ENCODE peak calls at places on chromosome 3, in five cellular contexts. W is immature natural killer cell, N is NCI-H1694, P is COR-L47, R is hypothalamus. C is an unnamed sample.

GRCh38 chr3:128421966-128422365 is 44.7 kb downstream of the DNAJB8 start:
- DNase-seq in W (no peak), N (no peak), P (peak; percentile 39), R (no peak), C (no peak)

GRCh38 chr3:193744822-193745684 is 152.0 kb downstream of the OPA1 start:
- DNase-seq in W (no peak), N (no peak), P (peak; percentile 71), R (no peak), C (no peak)

GRCh38 chr3:10299679-10300078 is 6.9 kb upstream of the GHRL start:
- DNase-seq in W (no peak), N (no peak), P (no peak), R (no peak), C (no peak)

GRCh38 chr3:161066926-161067325 is 38.2 kb downstream of the B3GALNT1 start:
- DNase-seq in W (no peak), N (no peak), P (no peak), R (no peak), C (no peak)

GRCh38 chr3:104273046-104273649 is 1093.6 kb upstream of the ALCAM start:
- DNase-seq in W (no peak), N (peak; percentile 29), P (peak; percentile 64), R (no peak), C (no peak)

GRCh38 chr3:53426918-53427317 is 67.5 kb upstream of the CACNA1D start:
- DNase-seq in W (no peak), N (no peak), P (no peak), R (no peak), C (no peak)

GRCh38 chr3:32372213-32372490 is 19.5 kb upstream of the CMTM7 start:
- DNase-seq in W (no peak), N (no peak), P (no peak), R (no peak), C (no peak)

GRCh38 chr3:133921592-133921991 is 25.9 kb upstream of the RAB6B start:
- DNase-seq in W (no peak), N (no peak), P (no peak), R (no peak), C (no peak)

GRCh38 chr3:12905316-12906071 is 64.1 kb upstream of the RPL32 start:
- DNase-seq in W (no peak), N (no peak), P (no peak), R (no peak), C (no peak)

GRCh38 chr3:180926526-180926925 is 14.1 kb downstream of the FXR1 start:
- DNase-seq in W (no peak), N (no peak), P (no peak), R (no peak), C (no peak)

GRCh38 chr3:188003188-188004171 is 150.5 kb upstream of the LPP start:
- DNase-seq in W (no peak), N (no peak), P (no peak), R (no peak), C (no peak)

GRCh38 chr3:183844606-183845005 is 19.2 kb upstream of the MAP6D1 start:
- DNase-seq in W (no peak), N (no peak), P (no peak), R (no peak), C (no peak)

GRCh38 chr3:126858887-126859286 is 124.0 kb upstream of the PLXNA1 start:
- DNase-seq in W (no peak), N (no peak), P (peak; percentile 98), R (no peak), C (no peak)

GRCh38 chr3:195123196-195123805 is 147.7 kb downstream of the XXYLT1 start:
- DNase-seq in W (no peak), N (no peak), P (no peak), R (no peak), C (no peak)

GRCh38 chr3:170621256-170621655 is 35.4 kb upstream of the SLC7A14 start:
- DNase-seq in W (no peak), N (no peak), P (no peak), R (no peak), C (no peak)

GRCh38 chr3:5304789-5305680 is 117.5 kb downstream of the EDEM1 start:
- DNase-seq in W (no peak), N (no peak), P (peak; percentile 18), R (peak; percentile 9), C (no peak)

GRCh38 chr3:17908399-17909191 is 166.2 kb upstream of the TBC1D5 start:
- DNase-seq in W (no peak), N (no peak), P (no peak), R (no peak), C (no peak)

GRCh38 chr3:160758929-160759577 is 3.0 kb downstream of the PPM1L start:
- DNase-seq in W (peak; percentile 3), N (no peak), P (no peak), R (no peak), C (no peak)

GRCh38 chr3:142027295-142027694 is 122.0 kb downstream of the TFDP2 start:
- DNase-seq in W (no peak), N (no peak), P (no peak), R (no peak), C (no peak)

GRCh38 chr3:38119248-38119544 is 17.7 kb downstream of the ACAA1 start:
- DNase-seq in W (no peak), N (no peak), P (no peak), R (no peak), C (no peak)

GRCh38 chr3:128188958-128189357 is 35.7 kb downstream of the EEFSEC start:
- DNase-seq in W (no peak), N (no peak), P (no peak), R (no peak), C (no peak)